ENCODE peak calls at places on chromosomes 7 and 10, in five cellular contexts. One of them, this sample, is unnamed.

GRCh38 chr10:89653410-89653828 is 8.4 kb upstream of the PANK1 start:
- DNase-seq in endothelial cell: no peak
- DNase-seq in AG04449: no peak
- DNase-seq in adrenal gland: no peak
- DNase-seq in gastrocnemius medialis: no peak
- DNase-seq in this sample: no peak

GRCh38 chr10:119206603-119207366 is 586 bp upstream of the GRK5 start:
- DNase-seq in adrenal gland: peak; percentile 71
- DNase-seq in AG04449: no peak
- DNase-seq in endothelial cell: peak; percentile 89
- DNase-seq in gastrocnemius medialis: peak; percentile 40
- DNase-seq in this sample: no peak

GRCh38 chr7:142889825-142890224 is 4.3 kb upstream of the TRPV6 start:
- DNase-seq in adrenal gland: no peak
- DNase-seq in AG04449: no peak
- DNase-seq in gastrocnemius medialis: no peak
- DNase-seq in endothelial cell: no peak
- DNase-seq in this sample: no peak

GRCh38 chr10:68153473-68154210 is 44.4 kb downstream of the MYPN start:
- DNase-seq in gastrocnemius medialis: no peak
- DNase-seq in AG04449: peak; percentile 97
- DNase-seq in adrenal gland: peak; percentile 88
- DNase-seq in endothelial cell: no peak
- DNase-seq in this sample: peak; percentile 54

GRCh38 chr10:80497187-80498038 is 40.3 kb upstream of the SH2D4B start:
- DNase-seq in AG04449: no peak
- DNase-seq in adrenal gland: peak; percentile 41
- DNase-seq in endothelial cell: no peak
- DNase-seq in gastrocnemius medialis: peak; percentile 30
- DNase-seq in this sample: no peak

GRCh38 chr7:142632291-142633134 is 116.8 kb upstream of the PRSS1 start:
- DNase-seq in adrenal gland: peak; percentile 32
- DNase-seq in endothelial cell: peak; percentile 73
- DNase-seq in gastrocnemius medialis: peak; percentile 49
- DNase-seq in AG04449: no peak
- DNase-seq in this sample: no peak

GRCh38 chr7:2000801-2001321 is 231.9 kb downstream of the MAD1L1 start:
- DNase-seq in AG04449: no peak
- DNase-seq in adrenal gland: peak; percentile 70
- DNase-seq in gastrocnemius medialis: no peak
- DNase-seq in endothelial cell: no peak
- DNase-seq in this sample: peak; percentile 54

GRCh38 chr10:35351021-35351420 is 14.7 kb downstream of the CCNY start:
- DNase-seq in adrenal gland: no peak
- DNase-seq in AG04449: no peak
- DNase-seq in endothelial cell: no peak
- DNase-seq in gastrocnemius medialis: no peak
- DNase-seq in this sample: no peak

GRCh38 chr7:21299766-21300165 is 128.1 kb upstream of the SP4 start:
- DNase-seq in endothelial cell: no peak
- DNase-seq in AG04449: no peak
- DNase-seq in gastrocnemius medialis: no peak
- DNase-seq in adrenal gland: no peak
- DNase-seq in this sample: no peak

GRCh38 chr7:14751461-14751860 is 151.1 kb downstream of the DGKB start:
- DNase-seq in AG04449: no peak
- DNase-seq in endothelial cell: no peak
- DNase-seq in adrenal gland: no peak
- DNase-seq in gastrocnemius medialis: no peak
- DNase-seq in this sample: no peak

GRCh38 chr10:80464557-80465466 is 10.7 kb downstream of the TSPAN14 start:
- DNase-seq in gastrocnemius medialis: no peak
- DNase-seq in adrenal gland: no peak
- DNase-seq in endothelial cell: peak; percentile 62
- DNase-seq in AG04449: no peak
- DNase-seq in this sample: no peak

GRCh38 chr10:114957673-114958072 is 19.7 kb downstream of the TRUB1 start:
- DNase-seq in AG04449: no peak
- DNase-seq in endothelial cell: no peak
- DNase-seq in gastrocnemius medialis: no peak
- DNase-seq in adrenal gland: no peak
- DNase-seq in this sample: no peak

GRCh38 chr7:74104702-74105101 is 21.1 kb downstream of the LIMK1 start:
- DNase-seq in gastrocnemius medialis: peak; percentile 67
- DNase-seq in AG04449: no peak
- DNase-seq in endothelial cell: no peak
- DNase-seq in adrenal gland: no peak
- DNase-seq in this sample: no peak

GRCh38 chr7:143285806-143286521 is 1.2 kb downstream of the TMEM139 start:
- DNase-seq in gastrocnemius medialis: no peak
- DNase-seq in AG04449: no peak
- DNase-seq in endothelial cell: no peak
- DNase-seq in adrenal gland: no peak
- DNase-seq in this sample: no peak

DNA sequence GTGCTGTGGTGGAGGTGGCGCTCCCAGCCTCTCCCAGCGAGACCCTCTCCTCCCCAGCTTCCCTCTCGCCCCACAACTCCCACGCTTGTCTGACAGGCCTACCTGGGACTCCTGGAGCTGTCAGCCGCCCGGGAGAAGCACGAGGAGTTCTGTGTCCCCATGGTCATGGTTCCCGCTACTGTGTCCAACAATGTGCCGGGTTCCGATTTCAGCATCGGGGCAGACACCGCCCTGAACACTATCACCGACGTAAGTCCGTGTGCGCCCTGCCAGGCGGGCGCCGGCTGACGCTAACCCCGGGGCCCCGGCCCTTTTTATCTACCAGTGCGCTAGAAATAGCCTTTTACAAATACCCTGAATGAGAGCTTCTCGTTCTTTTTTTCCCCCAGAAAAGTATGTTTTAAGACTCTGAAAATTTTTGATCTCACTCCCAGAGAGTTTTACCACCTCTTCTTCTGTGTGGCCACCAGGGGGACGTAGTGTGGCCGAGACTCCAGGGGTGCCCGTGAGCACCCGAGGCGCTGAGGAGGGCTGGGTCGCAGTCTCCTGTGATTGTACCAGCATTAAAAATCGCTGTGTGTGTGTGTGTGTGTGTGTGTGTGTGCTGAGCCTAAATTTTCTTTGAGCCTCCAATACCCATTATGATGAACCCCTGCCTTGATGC is 52.6 kb downstream of the PFKP start:
- DNase-seq in gastrocnemius medialis: no peak
- DNase-seq in adrenal gland: no peak
- DNase-seq in AG04449: no peak
- DNase-seq in endothelial cell: peak; percentile 44
- DNase-seq in this sample: no peak
- TF ChIP-seq CTCF in gastrocnemius medialis: peak; percentile 44
- TF ChIP-seq CTCF in adrenal gland: no peak
- TF ChIP-seq CTCF in AG04449: peak; percentile 51
- TF ChIP-seq CTCF in endothelial cell: peak; percentile 67
- TF ChIP-seq CTCF in this sample: peak; percentile 52

DNA sequence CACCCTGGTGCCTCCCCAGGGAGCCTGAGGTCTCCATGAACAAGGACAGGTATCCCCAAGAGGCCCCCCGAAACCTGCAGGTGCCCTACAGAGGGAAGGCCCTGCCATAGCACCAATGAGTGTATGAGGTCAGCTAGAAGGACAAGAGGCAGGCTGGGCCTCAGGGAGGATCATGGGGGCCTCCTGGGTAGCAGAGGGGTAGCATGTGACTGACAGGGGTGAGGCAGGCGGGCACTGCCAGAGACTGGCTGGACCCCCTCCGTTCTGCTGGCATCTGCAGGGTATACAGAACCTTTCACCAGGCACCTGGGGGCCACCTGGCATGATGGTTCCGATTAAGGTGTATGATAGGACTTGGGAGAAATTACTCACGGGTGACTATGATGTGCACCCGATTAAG is 79.2 kb upstream of the KCTD7 start:
- DNase-seq in gastrocnemius medialis: peak; percentile 5
- DNase-seq in adrenal gland: no peak
- DNase-seq in endothelial cell: no peak
- DNase-seq in AG04449: no peak
- DNase-seq in this sample: no peak
- TF ChIP-seq CTCF in gastrocnemius medialis: no peak
- TF ChIP-seq CTCF in adrenal gland: no peak
- TF ChIP-seq CTCF in endothelial cell: no peak
- TF ChIP-seq CTCF in AG04449: no peak
- TF ChIP-seq CTCF in this sample: no peak

DNA sequence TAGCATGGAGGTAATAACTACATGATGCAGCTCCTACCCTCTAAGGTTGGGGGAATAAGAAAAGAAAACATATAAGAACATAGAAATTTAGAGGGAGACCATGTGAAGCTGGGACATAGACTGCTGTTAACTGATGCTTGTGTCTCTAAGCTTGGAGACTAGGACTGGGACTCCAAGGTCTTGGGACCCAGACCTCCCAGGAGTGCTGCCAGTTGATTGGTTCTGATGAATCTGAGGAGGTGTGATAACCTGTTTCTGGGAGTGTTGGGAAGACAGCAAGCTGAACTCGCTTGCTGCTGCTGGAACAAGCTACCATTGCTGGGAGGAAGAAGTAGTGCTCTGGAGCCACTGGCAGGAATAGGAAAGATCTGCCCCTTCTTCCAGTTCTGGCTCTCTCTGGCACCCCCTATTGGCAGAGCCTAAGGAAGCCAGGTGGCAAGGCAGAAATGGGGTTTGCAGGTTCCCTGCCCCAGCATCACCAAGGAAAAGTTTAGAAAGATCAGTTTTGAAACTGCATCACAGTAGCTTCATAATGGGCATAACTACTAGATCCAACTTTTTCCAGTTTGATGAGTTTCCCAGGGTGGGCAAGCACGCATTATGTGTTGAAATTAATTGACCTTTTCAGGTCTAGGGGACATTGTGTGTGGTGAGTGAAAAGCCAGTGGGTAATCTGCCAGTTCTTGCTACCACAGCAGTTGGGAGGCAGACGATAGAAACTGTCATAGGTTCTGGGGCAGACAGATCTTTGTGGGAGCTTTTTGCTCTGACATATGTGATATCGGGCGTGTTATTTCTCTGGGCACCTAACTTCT is 140.7 kb downstream of the SND1 start:
- DNase-seq in endothelial cell: peak; percentile 50
- DNase-seq in AG04449: no peak
- DNase-seq in gastrocnemius medialis: no peak
- DNase-seq in adrenal gland: no peak
- DNase-seq in this sample: no peak
- TF ChIP-seq CTCF in endothelial cell: peak; percentile 59
- TF ChIP-seq CTCF in AG04449: peak; percentile 37
- TF ChIP-seq CTCF in gastrocnemius medialis: peak; percentile 45
- TF ChIP-seq CTCF in adrenal gland: peak; percentile 18
- TF ChIP-seq CTCF in this sample: peak; percentile 40

GRCh38 chr7:18610331-18610948 is 114.9 kb downstream of the HDAC9 start:
- DNase-seq in endothelial cell: peak; percentile 47
- DNase-seq in gastrocnemius medialis: no peak
- DNase-seq in adrenal gland: peak; percentile 9
- DNase-seq in AG04449: no peak
- DNase-seq in this sample: no peak
- TF ChIP-seq CTCF in endothelial cell: peak; percentile 68
- TF ChIP-seq CTCF in gastrocnemius medialis: peak; percentile 52
- TF ChIP-seq CTCF in adrenal gland: peak; percentile 28
- TF ChIP-seq CTCF in AG04449: peak; percentile 46
- TF ChIP-seq CTCF in this sample: peak; percentile 55